ENCODE peak calls at places on chromosomes 3 and 15, in nine cellular contexts. W is uterus, L is transverse colon, F is spleen, H is A673, O is cardiac muscle cell, E is psoas muscle, P is colonic mucosa, J is tibial artery. G is an unnamed sample. For H3K4me1, the result is how much of the 10 kb centered on the place peaks cover.

GRCh38 chr15:38867556-38867955 is 302.9 kb upstream of the RASGRP1 start:
- DNase-seq in W (no peak), L (no peak), F (no peak), H (no peak), O (no peak), E (no peak), P (no peak), J (no peak), G (no peak)

GRCh38 chr15:64143276-64143675 is 8.3 kb upstream of the SNX22 start:
- DNase-seq in W (no peak), L (no peak), F (no peak), H (no peak), O (no peak), E (no peak), P (no peak), J (no peak), G (no peak)

GRCh38 chr3:194075802-194076460 is 60.0 kb upstream of the HES1 start:
- DNase-seq in W (no peak), L (no peak), F (no peak), H (no peak), O (no peak), E (no peak), P (no peak), J (no peak), G (no peak)

GRCh38 chr15:58479941-58480340 is 48.1 kb downstream of the LIPC start:
- DNase-seq in W (no peak), L (no peak), F (no peak), H (no peak), O (no peak), E (no peak), P (no peak), J (no peak), G (no peak)

GRCh38 chr15:61880079-61880478 is 180.2 kb downstream of the VPS13C start:
- DNase-seq in W (no peak), L (no peak), F (no peak), H (peak), O (no peak), E (no peak), P (no peak), J (no peak), G (no peak)

GRCh38 chr15:75307778-75308390 is 25.2 kb downstream of the GOLGA6D start:
- DNase-seq in W (no peak), L (peak), F (no peak), H (peak), O (peak), E (no peak), P (peak), J (no peak), G (peak)

GRCh38 chr15:94855409-94856266 is 624.3 kb downstream of the MCTP2 start:
- DNase-seq in W (no peak), L (no peak), F (no peak), H (no peak), O (no peak), E (no peak), P (no peak), J (no peak), G (no peak)

GRCh38 chr15:65052956-65053355 is 7.8 kb downstream of the SLC51B start:
- DNase-seq in W (no peak), L (no peak), F (no peak), H (no peak), O (no peak), E (no peak), P (no peak), J (no peak), G (no peak)

GRCh38 chr15:29870495-29871151 is 48.4 kb upstream of the TJP1 start:
- DNase-seq in W (peak), L (no peak), F (no peak), H (peak), O (peak), E (no peak), P (no peak), J (no peak), G (no peak)

GRCh38 chr3:11735638-11736037 is 91.9 kb upstream of the VGLL4 start:
- DNase-seq in W (no peak), L (peak), F (no peak), H (no peak), O (no peak), E (no peak), P (peak), J (no peak), G (no peak)

GRCh38 chr3:115494826-115495225 is 128.5 kb upstream of the GAP43 start:
- DNase-seq in W (no peak), L (no peak), F (no peak), H (no peak), O (no peak), E (no peak), P (no peak), J (no peak), G (no peak)

GRCh38 chr15:67142142-67143092 is 77.0 kb downstream of the SMAD3 start:
- DNase-seq in W (peak), L (no peak), F (no peak), H (no peak), O (peak), E (peak), P (no peak), J (no peak), G (no peak)

GRCh38 chr3:64915778-64916177 is 228.0 kb upstream of the ADAMTS9 start:
- DNase-seq in W (no peak), L (no peak), F (no peak), H (no peak), O (peak), E (no peak), P (no peak), J (no peak), G (peak)

GRCh38 chr3:167837430-167837829 is 101.9 kb downstream of the SERPINI1 start:
- DNase-seq in W (no peak), L (no peak), F (no peak), H (no peak), O (no peak), E (no peak), P (no peak), J (no peak), G (no peak)

GRCh38 chr3:4334548-4334947 is 31.4 kb downstream of the SETMAR start:
- DNase-seq in W (no peak), L (no peak), F (no peak), H (no peak), O (no peak), E (no peak), P (no peak), J (no peak), G (no peak)
- TF ChIP-seq CTCF in W (no peak), L (no peak), F (no peak), H (peak), O (no peak), E (no peak), P (no peak), J (no peak), G (peak)

GRCh38 chr15:63060699-63061098 is 18.2 kb downstream of the TPM1 start:
- DNase-seq in W (no peak), L (no peak), F (no peak), H (no peak), O (no peak), E (no peak), P (no peak), J (no peak), G (no peak)

GRCh38 chr15:63063164-63063756 is 20.7 kb downstream of the TPM1 start:
- DNase-seq in W (no peak), L (no peak), F (no peak), H (no peak), O (no peak), E (no peak), P (no peak), J (no peak), G (no peak)

GRCh38 chr15:63063877-63064409 is 21.4 kb downstream of the TPM1 start:
- DNase-seq in W (no peak), L (no peak), F (no peak), H (no peak), O (no peak), E (no peak), P (no peak), J (no peak), G (no peak)

GRCh38 chr15:63059573-63060216 is 17.1 kb downstream of the TPM1 start:
- DNase-seq in W (no peak), L (no peak), F (no peak), H (no peak), O (no peak), E (no peak), P (no peak), J (no peak), G (no peak)

DNA sequence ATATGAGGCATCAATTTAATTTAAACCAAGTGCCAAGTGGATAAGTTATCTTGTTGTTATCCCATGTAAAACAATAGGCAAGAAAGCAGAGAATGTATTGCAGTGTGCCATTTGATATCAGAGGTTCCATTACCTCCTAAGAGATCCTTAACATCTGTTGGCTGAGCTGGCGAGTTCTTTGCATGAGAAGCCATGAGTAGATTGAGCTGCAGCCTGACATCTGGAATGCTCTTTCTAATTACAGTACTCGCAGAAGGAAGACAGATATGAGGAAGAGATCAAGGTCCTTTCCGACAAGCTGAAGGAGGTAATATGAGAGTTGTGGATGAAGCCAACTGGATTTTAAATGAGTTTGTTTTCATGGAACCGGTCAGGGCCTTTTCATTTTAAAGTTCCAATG is 19.4 kb downstream of the TPM1 start:
- DNase-seq in W (no peak), L (no peak), F (no peak), H (no peak), O (no peak), E (no peak), P (no peak), J (no peak), G (no peak)
- H3K4me1 ChIP-seq in W (under half), L (under half), F (under half), H (under half), O (under half), E (under half), P (under half), J (under half), G (under half)

GRCh38 chr3:52484680-52485461 is 10.3 kb upstream of the STAB1 start:
- DNase-seq in W (no peak), L (no peak), F (no peak), H (no peak), O (no peak), E (peak), P (no peak), J (no peak), G (no peak)
- H3K27ac ChIP-seq in W (peak), L (peak), F (no peak), H (no peak), O (peak), E (peak), P (no peak), J (peak), G (no peak)

GRCh38 chr3:61168286-61168685 is 83.0 kb downstream of the FHIT start:
- DNase-seq in W (no peak), L (no peak), F (no peak), H (no peak), O (no peak), E (no peak), P (no peak), J (no peak), G (no peak)

GRCh38 chr3:61173685-61174084 is 77.6 kb downstream of the FHIT start:
- DNase-seq in W (no peak), L (no peak), F (no peak), H (no peak), O (no peak), E (no peak), P (no peak), J (no peak), G (no peak)

GRCh38 chr3:61169621-61170251 is 81.5 kb downstream of the FHIT start:
- DNase-seq in W (no peak), L (no peak), F (no peak), H (no peak), O (no peak), E (no peak), P (no peak), J (no peak), G (no peak)

GRCh38 chr3:61177450-61177849 is 73.8 kb downstream of the FHIT start:
- DNase-seq in W (no peak), L (no peak), F (no peak), H (no peak), O (no peak), E (no peak), P (no peak), J (no peak), G (no peak)

DNA sequence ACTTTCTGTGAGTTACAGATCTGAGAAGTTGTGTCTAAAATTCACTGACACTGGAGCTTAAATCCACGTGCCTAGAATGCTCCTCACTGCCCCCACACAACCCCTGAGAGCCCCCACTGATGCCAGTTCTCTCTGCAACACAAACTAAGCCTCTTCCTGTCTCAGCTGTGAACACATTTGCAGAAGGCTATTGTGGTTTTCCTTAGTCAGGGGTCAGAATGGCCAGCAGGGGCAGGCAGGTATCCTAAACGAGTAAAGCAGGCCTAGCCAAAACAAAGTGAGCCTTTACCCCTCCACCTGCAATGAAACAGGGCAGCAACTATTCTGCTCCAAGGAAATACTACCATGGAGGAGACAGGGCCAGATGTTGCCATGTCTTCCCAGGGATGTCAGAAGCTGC is 78.6 kb downstream of the FHIT start:
- DNase-seq in W (no peak), L (no peak), F (no peak), H (no peak), O (no peak), E (no peak), P (no peak), J (no peak), G (no peak)
- TF ChIP-seq CTCF in W (no peak), L (no peak), F (no peak), H (no peak), O (no peak), E (no peak), P (no peak), J (no peak), G (no peak)

G was measured in foreskin keratinocyte.